ENCODE peak calls at places on chromosomes 6 and 20, in eight cellular contexts. V is cardiac fibroblast, C is suprapubic skin, E is heart left ventricle, R is astrocyte, O is left lung, A is AG09309, K is GM13976. F is an unnamed sample.
A peak's percentile ranks its signal among the peaks of the same experiment; 100 is the strongest.

GRCh38 chr6:31070711-31071197 is 41.6 kb downstream of the C6orf15 start:
- DNase-seq in V (peak; percentile 89), C (no peak), E (peak; percentile 18), R (peak; percentile 64), O (no peak), A (no peak), K (no peak), F (peak; percentile 45)

GRCh38 chr20:38162149-38162548 is 2.9 kb downstream of the TGM2 start:
- DNase-seq in V (no peak), C (no peak), E (no peak), R (no peak), O (no peak), A (no peak), K (no peak), F (no peak)

GRCh38 chr20:49486064-49486463 is 3.6 kb upstream of the KCNB1 start:
- DNase-seq in V (no peak), C (no peak), E (no peak), R (no peak), O (no peak), A (no peak), K (no peak), F (no peak)

GRCh38 chr6:77038801-77039200 is 424.5 kb downstream of the HTR1B start:
- DNase-seq in V (peak; percentile 34), C (no peak), E (no peak), R (peak; percentile 57), O (no peak), A (no peak), K (no peak), F (no peak)

GRCh38 chr6:90575267-90575666 is 11.6 kb downstream of the MAP3K7 start:
- DNase-seq in V (no peak), C (no peak), E (no peak), R (no peak), O (no peak), A (no peak), K (no peak), F (no peak)

GRCh38 chr6:25202505-25202904 is 76.7 kb upstream of the CARMIL1 start:
- DNase-seq in V (peak; percentile 77), C (no peak), E (no peak), R (peak; percentile 82), O (no peak), A (peak; percentile 46), K (no peak), F (no peak)

GRCh38 chr6:4185419-4185818 is 50.0 kb upstream of the ECI2 start:
- DNase-seq in V (no peak), C (no peak), E (no peak), R (no peak), O (no peak), A (no peak), K (no peak), F (no peak)

GRCh38 chr6:161186173-161186769 is 87.6 kb downstream of the AGPAT4 start:
- DNase-seq in V (peak; percentile 63), C (no peak), E (peak; percentile 18), R (peak; percentile 96), O (peak; percentile 70), A (peak; percentile 78), K (no peak), F (no peak)

GRCh38 chr6:109794201-109794926 is 103.3 kb downstream of the FIG4 start:
- DNase-seq in V (peak; percentile 56), C (no peak), E (no peak), R (peak; percentile 75), O (no peak), A (peak; percentile 25), K (no peak), F (no peak)

GRCh38 chr6:27297857-27298730 is 14.0 kb downstream of the POM121L2 start:
- DNase-seq in V (peak; percentile 51), C (no peak), E (no peak), R (peak; percentile 22), O (no peak), A (no peak), K (no peak), F (no peak)

GRCh38 chr6:160926281-160927276 is 65.0 kb upstream of the MAP3K4 start:
- DNase-seq in V (no peak), C (no peak), E (no peak), R (no peak), O (peak; percentile 67), A (no peak), K (no peak), F (no peak)

GRCh38 chr6:101079696-101080270 is 198.7 kb upstream of the ASCC3 start:
- DNase-seq in V (no peak), C (no peak), E (no peak), R (no peak), O (no peak), A (no peak), K (no peak), F (no peak)

GRCh38 chr6:159729598-159729997 is 2.3 kb downstream of the WTAP start:
- DNase-seq in V (peak; percentile 22), C (no peak), E (no peak), R (no peak), O (no peak), A (no peak), K (peak; percentile 38), F (peak; percentile 27)

GRCh38 chr6:108744244-108744972 is 103.8 kb upstream of the ARMC2 start:
- DNase-seq in V (no peak), C (no peak), E (no peak), R (no peak), O (no peak), A (no peak), K (no peak), F (no peak)

GRCh38 chr6:34696189-34696738 is 303 bp downstream of the ILRUN start:
- DNase-seq in V (peak; percentile 43), C (peak; percentile 87), E (no peak), R (no peak), O (peak; percentile 91), A (no peak), K (peak; percentile 32), F (no peak)

GRCh38 chr20:41287327-41287726 is 30.2 kb downstream of the ZHX3 start:
- DNase-seq in V (peak; percentile 57), C (no peak), E (no peak), R (peak; percentile 92), O (no peak), A (no peak), K (no peak), F (no peak)

GRCh38 chr6:22041797-22042489 is 254.9 kb downstream of the PRL start:
- DNase-seq in V (peak; percentile 26), C (no peak), E (no peak), R (peak; percentile 79), O (no peak), A (peak; percentile 32), K (no peak), F (no peak)

DNA sequence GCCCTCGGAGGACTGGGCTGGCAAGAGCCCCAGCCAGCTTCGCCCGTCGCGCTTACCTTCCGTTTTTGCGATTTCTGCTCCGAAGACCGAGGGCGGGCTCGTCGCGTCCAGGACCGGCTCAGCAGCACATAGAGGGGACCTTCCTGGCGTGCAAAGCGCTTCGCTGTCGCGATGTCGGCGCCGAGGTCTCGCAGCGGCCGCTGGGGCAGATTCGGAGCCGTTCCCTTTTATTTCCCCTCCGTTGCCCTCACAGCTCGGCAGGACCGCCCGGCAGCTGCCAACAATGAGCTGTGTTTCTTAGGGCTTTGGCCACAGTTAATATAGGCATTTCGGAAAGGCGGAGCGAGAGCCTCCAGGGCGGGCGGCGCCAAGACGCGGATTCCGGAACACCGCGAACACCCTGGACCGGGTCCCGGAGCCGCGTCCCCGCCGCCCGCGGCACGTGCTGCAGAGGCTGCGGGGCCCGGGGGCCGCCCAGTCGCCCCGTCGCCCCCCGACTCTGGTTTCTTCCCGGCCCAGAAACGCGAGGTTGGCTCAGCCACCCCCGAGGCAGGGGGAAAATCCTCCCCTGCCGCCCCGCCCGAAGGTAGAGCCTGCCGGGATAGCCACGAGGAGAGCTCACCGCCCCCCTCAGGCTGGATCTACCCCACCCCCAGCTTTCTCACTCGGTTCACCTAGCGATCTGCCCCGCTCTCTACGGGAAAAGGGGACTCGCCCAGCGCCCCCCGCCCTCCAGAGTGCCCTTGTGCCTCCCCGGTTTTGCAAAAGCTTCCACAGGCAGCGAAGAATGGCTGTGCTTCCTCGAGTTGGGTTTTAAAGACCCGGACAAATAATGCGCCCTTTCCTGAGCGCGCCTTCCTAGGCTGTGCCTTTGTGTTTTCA is at the start of gene CITED2:
- DNase-seq in V (peak; percentile 99), C (peak; percentile 97), E (peak; percentile 92), R (peak; percentile 88), O (peak; percentile 97), A (peak; percentile 94), K (peak; percentile 88), F (peak; percentile 90)
- TF ChIP-seq CTCF in V (peak; percentile 34), C (peak; percentile 4), E (peak; percentile 13), R (no peak), O (no peak), A (no peak), K (no peak), F (no peak)

DNA sequence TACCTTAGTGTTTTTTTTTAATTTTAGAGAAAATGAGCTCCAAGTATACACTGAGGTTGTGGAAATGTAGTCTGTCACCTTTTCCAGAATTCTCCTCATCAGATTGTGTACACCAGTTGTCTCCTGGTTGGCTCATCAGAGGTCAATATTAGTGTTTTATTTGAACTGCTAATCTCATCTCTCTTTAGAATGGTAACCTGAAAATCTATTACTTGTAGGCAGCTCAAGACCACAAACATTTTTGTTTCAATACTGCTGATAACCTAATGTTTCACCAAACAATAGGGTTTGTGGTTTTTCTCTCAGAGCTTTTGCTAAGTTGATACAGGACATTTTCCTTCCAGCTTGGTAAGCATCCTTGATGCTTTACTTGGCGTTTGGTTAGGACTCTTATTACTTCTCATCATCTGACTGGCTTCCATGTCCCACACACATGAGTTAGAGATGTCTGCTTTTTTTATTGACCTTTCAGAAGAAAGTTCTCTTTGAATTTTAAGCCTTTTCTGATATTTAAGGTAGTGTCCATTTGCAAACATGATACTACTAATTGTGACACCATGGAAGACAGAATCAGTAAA is 15.1 kb downstream of the ADGRG6 start:
- DNase-seq in V (no peak), C (no peak), E (no peak), R (peak; percentile 15), O (no peak), A (no peak), K (no peak), F (no peak)
- TF ChIP-seq CTCF in V (no peak), C (no peak), E (no peak), R (no peak), O (no peak), A (no peak), K (no peak), F (no peak)

DNA sequence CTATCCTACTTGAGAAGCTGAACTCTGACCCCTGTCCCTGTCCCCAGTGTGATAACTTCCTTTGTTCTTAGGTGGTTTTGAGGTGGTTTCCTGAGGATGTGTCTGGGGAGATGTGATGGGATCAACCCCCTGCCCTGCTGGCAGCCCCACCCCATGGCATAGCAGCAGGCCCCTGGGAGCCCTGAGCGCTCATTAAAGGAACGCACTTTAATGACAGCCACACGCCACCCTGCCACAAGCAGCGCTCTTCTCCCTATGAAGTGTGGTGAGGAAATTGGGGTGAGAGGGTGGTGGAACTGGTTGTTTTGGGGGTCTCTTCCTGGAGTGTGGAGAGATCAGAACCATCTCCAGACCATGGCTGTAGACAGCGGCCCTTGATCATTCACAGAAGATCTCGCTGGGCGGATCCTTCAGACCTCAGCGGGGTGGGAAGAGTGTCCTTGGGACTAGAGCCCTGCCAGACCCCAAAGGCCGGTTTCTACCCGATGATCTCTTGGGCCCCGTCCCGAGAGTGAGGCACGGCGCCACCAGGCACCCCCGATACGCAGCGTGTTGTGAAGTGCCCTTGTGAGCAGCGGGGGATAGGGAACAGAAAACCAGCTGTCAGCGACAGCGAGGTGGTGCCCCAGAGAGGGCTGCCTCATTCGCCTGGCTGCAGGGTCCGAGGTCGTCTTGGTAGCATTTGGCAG is 45.4 kb downstream of the SYNJ2 start:
- DNase-seq in V (no peak), C (no peak), E (no peak), R (no peak), O (peak; percentile 56), A (no peak), K (peak; percentile 48), F (no peak)
- TF ChIP-seq CTCF in V (no peak), C (no peak), E (no peak), R (no peak), O (no peak), A (no peak), K (no peak), F (no peak)

GRCh38 chr6:116779569-116780164 is 14.1 kb upstream of the FAM162B start:
- DNase-seq in V (peak; percentile 57), C (no peak), E (no peak), R (peak; percentile 15), O (no peak), A (peak; percentile 7), K (peak; percentile 48), F (no peak)
- TF ChIP-seq CTCF in V (peak; percentile 33), C (no peak), E (peak; percentile 39), R (peak; percentile 44), O (peak; percentile 24), A (peak; percentile 30), K (peak; percentile 15), F (no peak)

F was measured in GM20000.